ENCODE peak calls at places on chromosomes 13 and 19, in six cellular contexts. One of them, this sample, is unnamed.

GRCh38 chr19:56664511-56664910 is 7.0 kb downstream of the ZNF835 start:
- DNase-seq in GM12892: no peak
- DNase-seq in SK-N-SH: no peak
- DNase-seq in H1: no peak
- DNase-seq in K562: no peak
- DNase-seq in HepG2: no peak
- DNase-seq in this sample: no peak

GRCh38 chr19:42324655-42325307 is 654 bp upstream of the MEGF8 start:
- DNase-seq in GM12892: no peak
- DNase-seq in SK-N-SH: no peak
- DNase-seq in H1: peak; percentile 60
- DNase-seq in K562: no peak
- DNase-seq in HepG2: no peak
- DNase-seq in this sample: no peak

GRCh38 chr13:96090240-96091101 is 564 bp downstream of the HS6ST3 start:
- DNase-seq in GM12892: peak; percentile 30
- DNase-seq in SK-N-SH: peak; percentile 81
- DNase-seq in H1: peak; percentile 77
- DNase-seq in K562: peak; percentile 5
- DNase-seq in HepG2: no peak
- DNase-seq in this sample: peak; percentile 48

GRCh38 chr19:1400281-1401137 is 833 bp downstream of the GAMT start:
- DNase-seq in GM12892: peak; percentile 56
- DNase-seq in SK-N-SH: peak; percentile 82
- DNase-seq in H1: no peak
- DNase-seq in K562: peak; percentile 50
- DNase-seq in HepG2: peak; percentile 96
- DNase-seq in this sample: no peak

GRCh38 chr19:14107581-14108461 is 9.7 kb downstream of the PRKACA start:
- DNase-seq in GM12892: no peak
- DNase-seq in SK-N-SH: no peak
- DNase-seq in H1: no peak
- DNase-seq in K562: no peak
- DNase-seq in HepG2: no peak
- DNase-seq in this sample: no peak

GRCh38 chr19:50030937-50031336 is 5.1 kb downstream of the ZNF473 start:
- DNase-seq in GM12892: no peak
- DNase-seq in SK-N-SH: no peak
- DNase-seq in H1: no peak
- DNase-seq in K562: no peak
- DNase-seq in HepG2: no peak
- DNase-seq in this sample: no peak

GRCh38 chr13:30338331-30338851 is 31.0 kb upstream of the KATNAL1 start:
- DNase-seq in GM12892: no peak
- DNase-seq in SK-N-SH: no peak
- DNase-seq in H1: no peak
- DNase-seq in K562: no peak
- DNase-seq in HepG2: no peak
- DNase-seq in this sample: no peak

GRCh38 chr13:29877456-29878096 is 27.2 kb upstream of the UBL3 start:
- DNase-seq in GM12892: no peak
- DNase-seq in SK-N-SH: no peak
- DNase-seq in H1: no peak
- DNase-seq in K562: no peak
- DNase-seq in HepG2: no peak
- DNase-seq in this sample: no peak

GRCh38 chr13:51453959-51454703 is 1.3 kb upstream of the INTS6 start:
- DNase-seq in GM12892: no peak
- DNase-seq in SK-N-SH: peak; percentile 51
- DNase-seq in H1: no peak
- DNase-seq in K562: peak; percentile 8
- DNase-seq in HepG2: no peak
- DNase-seq in this sample: no peak

GRCh38 chr19:5290336-5291262 is 50.0 kb downstream of the PTPRS start:
- DNase-seq in GM12892: no peak
- DNase-seq in SK-N-SH: peak; percentile 26
- DNase-seq in H1: no peak
- DNase-seq in K562: peak; percentile 56
- DNase-seq in HepG2: no peak
- DNase-seq in this sample: no peak

GRCh38 chr13:92640936-92641335 is 585.7 kb upstream of the GPC6 start:
- DNase-seq in GM12892: no peak
- DNase-seq in SK-N-SH: no peak
- DNase-seq in H1: no peak
- DNase-seq in K562: no peak
- DNase-seq in HepG2: no peak
- DNase-seq in this sample: no peak

GRCh38 chr19:16372065-16372915 is 47.7 kb downstream of the KLF2 start:
- DNase-seq in GM12892: no peak
- DNase-seq in SK-N-SH: no peak
- DNase-seq in H1: no peak
- DNase-seq in K562: no peak
- DNase-seq in HepG2: no peak
- DNase-seq in this sample: no peak

GRCh38 chr19:16374436-16374835 is 49.8 kb downstream of the KLF2 start:
- DNase-seq in GM12892: no peak
- DNase-seq in SK-N-SH: no peak
- DNase-seq in H1: no peak
- DNase-seq in K562: no peak
- DNase-seq in HepG2: no peak
- DNase-seq in this sample: no peak

GRCh38 chr19:16373539-16373938 is 48.9 kb downstream of the KLF2 start:
- DNase-seq in GM12892: no peak
- DNase-seq in SK-N-SH: no peak
- DNase-seq in H1: no peak
- DNase-seq in K562: no peak
- DNase-seq in HepG2: peak; percentile 70
- DNase-seq in this sample: no peak

GRCh38 chr19:16373989-16374388 is 49.4 kb downstream of the KLF2 start:
- DNase-seq in GM12892: no peak
- DNase-seq in SK-N-SH: no peak
- DNase-seq in H1: no peak
- DNase-seq in K562: no peak
- DNase-seq in HepG2: no peak
- DNase-seq in this sample: no peak

DNA sequence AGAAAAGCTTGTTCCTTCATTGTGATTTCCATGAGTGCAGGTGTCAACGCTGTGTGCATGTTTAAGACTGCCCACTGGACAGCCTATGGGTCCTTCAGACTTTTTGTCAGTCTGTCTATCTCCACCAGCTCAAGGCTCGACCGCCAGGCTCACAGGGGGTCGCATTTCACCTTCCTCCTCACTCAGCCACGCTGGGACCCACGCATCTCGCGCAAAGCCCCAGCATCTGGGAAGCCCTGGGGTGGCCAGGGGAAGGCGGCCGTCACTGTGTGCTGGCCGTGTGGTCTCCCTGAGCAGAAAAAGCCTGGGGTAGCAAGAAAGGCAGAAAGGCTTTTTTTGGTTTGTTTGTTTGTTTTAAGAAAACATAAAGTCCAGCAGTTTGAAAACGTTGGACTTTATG is 48.5 kb downstream of the KLF2 start:
- DNase-seq in GM12892: no peak
- DNase-seq in SK-N-SH: no peak
- DNase-seq in H1: no peak
- DNase-seq in K562: no peak
- DNase-seq in HepG2: no peak
- DNase-seq in this sample: no peak
- TF ChIP-seq TAF1 in GM12892: no peak
- TF ChIP-seq TAF1 in SK-N-SH: no peak
- TF ChIP-seq TAF1 in H1: no peak
- TF ChIP-seq TAF1 in K562: no peak
- TF ChIP-seq TAF1 in HepG2: no peak
- TF ChIP-seq TAF1 in this sample: no peak

DNA sequence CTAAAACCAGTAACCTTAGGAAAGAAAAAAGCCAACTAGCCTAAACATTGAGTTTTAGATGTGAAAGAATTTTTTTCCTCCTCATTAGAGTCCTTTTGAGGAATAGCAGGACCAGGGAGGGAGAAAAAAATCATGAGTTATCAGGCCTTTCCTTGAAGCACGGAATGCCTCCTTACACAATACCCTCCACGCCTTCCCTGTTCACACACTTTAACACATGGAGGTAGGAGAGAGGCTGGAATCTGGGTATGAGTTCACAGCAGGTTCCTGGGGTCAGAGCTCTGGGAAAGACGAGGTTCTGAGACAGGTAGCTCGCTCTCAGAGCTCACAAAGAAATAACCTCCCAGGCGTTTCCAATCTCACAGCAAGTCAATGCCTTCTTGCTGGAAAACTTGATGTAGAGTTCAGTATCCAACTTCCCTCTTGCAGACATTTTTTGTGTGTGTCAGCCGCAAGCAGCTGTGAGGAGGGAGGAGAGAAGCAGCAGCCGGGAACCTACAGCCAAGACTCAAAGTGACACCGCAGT is 710 bp downstream of the ZNF573 start:
- DNase-seq in GM12892: no peak
- DNase-seq in SK-N-SH: peak; percentile 18
- DNase-seq in H1: no peak
- DNase-seq in K562: no peak
- DNase-seq in HepG2: peak; percentile 18
- DNase-seq in this sample: no peak
- TF ChIP-seq TAF1 in GM12892: no peak
- TF ChIP-seq TAF1 in SK-N-SH: no peak
- TF ChIP-seq TAF1 in H1: no peak
- TF ChIP-seq TAF1 in K562: no peak
- TF ChIP-seq TAF1 in HepG2: no peak
- TF ChIP-seq TAF1 in this sample: no peak

DNA sequence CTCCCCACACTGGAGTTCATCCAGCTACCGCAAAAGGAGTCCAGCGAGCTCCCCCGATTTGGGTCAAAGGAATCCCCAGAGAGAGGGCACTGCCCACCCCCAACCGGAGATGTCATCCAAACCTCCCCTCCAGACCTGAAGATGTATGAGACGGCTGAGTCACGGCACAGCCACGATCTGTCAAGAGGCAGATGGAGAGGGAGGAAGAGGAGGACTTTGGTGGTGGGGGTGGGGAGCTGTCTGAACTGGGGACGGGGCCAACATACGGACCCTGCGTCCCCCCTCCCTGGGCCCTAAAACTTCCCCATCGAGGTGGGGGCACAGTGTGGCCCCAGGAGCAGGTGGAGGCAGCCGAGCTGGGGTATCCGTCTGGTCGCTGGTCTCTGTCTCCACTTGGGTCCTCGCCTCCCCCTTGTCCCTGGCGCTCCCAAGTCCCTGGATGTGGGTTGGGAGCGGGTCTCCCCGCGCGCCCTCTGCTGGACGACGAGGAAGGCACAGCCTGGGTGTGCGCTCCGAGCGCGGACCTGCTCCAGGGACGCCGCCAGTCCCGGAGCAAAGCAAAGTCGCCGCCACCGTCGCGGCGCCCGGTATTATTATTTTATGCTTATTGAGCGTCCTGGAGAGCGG is 3.8 kb downstream of the PDE4A start:
- DNase-seq in GM12892: peak; percentile 78
- DNase-seq in SK-N-SH: peak; percentile 97
- DNase-seq in H1: peak; percentile 97
- DNase-seq in K562: peak; percentile 76
- DNase-seq in HepG2: peak; percentile 58
- DNase-seq in this sample: peak; percentile 65
- TF ChIP-seq TAF1 in GM12892: no peak
- TF ChIP-seq TAF1 in SK-N-SH: no peak
- TF ChIP-seq TAF1 in H1: no peak
- TF ChIP-seq TAF1 in K562: peak; percentile 35
- TF ChIP-seq TAF1 in HepG2: no peak
- TF ChIP-seq TAF1 in this sample: no peak

GRCh38 chr19:51690359-51691121 is 2.6 kb upstream of the SPACA6 start:
- DNase-seq in GM12892: no peak
- DNase-seq in SK-N-SH: peak; percentile 84
- DNase-seq in H1: peak; percentile 84
- DNase-seq in K562: peak; percentile 87
- DNase-seq in HepG2: no peak
- DNase-seq in this sample: peak; percentile 66

GRCh38 chr19:51691122-51692064 is 1.7 kb upstream of the SPACA6 start:
- DNase-seq in GM12892: no peak
- DNase-seq in SK-N-SH: peak; percentile 42
- DNase-seq in H1: no peak
- DNase-seq in K562: no peak
- DNase-seq in HepG2: no peak
- DNase-seq in this sample: no peak

GRCh38 chr19:51687791-51688664 is 5.1 kb upstream of the SPACA6 start:
- DNase-seq in GM12892: no peak
- DNase-seq in SK-N-SH: peak; percentile 57
- DNase-seq in H1: peak; percentile 77
- DNase-seq in K562: peak; percentile 48
- DNase-seq in HepG2: no peak
- DNase-seq in this sample: no peak

GRCh38 chr19:51688665-51689571 is 4.2 kb upstream of the SPACA6 start:
- DNase-seq in GM12892: no peak
- DNase-seq in SK-N-SH: peak; percentile 90
- DNase-seq in H1: peak; percentile 80
- DNase-seq in K562: peak; percentile 81
- DNase-seq in HepG2: peak; percentile 61
- DNase-seq in this sample: no peak

DNA sequence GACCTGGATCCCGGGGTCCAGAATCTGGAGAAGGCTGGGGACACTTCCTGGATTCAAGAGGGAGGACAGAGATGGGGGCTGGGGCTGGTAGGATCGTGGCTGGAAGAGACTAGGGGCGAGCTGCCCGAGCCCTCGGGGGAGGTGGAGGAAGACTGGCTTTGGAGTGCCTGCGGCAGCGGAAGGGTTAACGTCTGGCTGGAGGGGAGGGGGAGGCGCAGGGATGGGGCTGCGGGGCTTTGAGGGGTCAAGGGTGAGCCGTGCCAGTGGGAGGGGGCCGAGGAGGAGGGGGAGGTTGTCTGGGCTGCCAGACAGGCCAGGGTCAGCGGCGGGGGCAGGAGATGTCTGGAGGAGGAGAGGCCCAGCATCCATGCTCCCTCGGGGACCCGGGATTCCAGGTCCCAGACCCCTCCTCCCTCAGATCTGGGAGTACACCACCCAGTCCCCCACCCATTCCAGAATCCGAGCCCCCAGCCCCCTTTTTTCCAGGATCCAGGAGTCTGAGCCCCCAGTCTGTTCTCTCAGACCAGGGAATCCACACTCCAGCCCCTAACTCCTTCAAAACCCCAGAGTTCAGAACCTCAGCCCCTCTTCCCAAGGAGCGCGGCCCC is 3.3 kb upstream of the SPACA6 start:
- DNase-seq in GM12892: no peak
- DNase-seq in SK-N-SH: peak; percentile 77
- DNase-seq in H1: peak; percentile 83
- DNase-seq in K562: peak; percentile 39
- DNase-seq in HepG2: no peak
- DNase-seq in this sample: no peak
- TF ChIP-seq TAF1 in GM12892: no peak
- TF ChIP-seq TAF1 in SK-N-SH: no peak
- TF ChIP-seq TAF1 in H1: no peak
- TF ChIP-seq TAF1 in K562: no peak
- TF ChIP-seq TAF1 in HepG2: no peak
- TF ChIP-seq TAF1 in this sample: no peak